ENCODE peak calls at places on chromosomes 11 and 22, in ten cellular contexts. B is IMR-90, S is spleen, N is ovary, Z is upper lobe of left lung, K is transverse colon, M is adrenal gland, D is A549, U is sigmoid colon, O is HCT116. Y is an unnamed sample.

GRCh38 chr11:3745161-3745560 is 52.2 kb downstream of the NUP98 start:
- DNase-seq in B (no peak), S (no peak), N (no peak), Z (no peak), K (no peak), M (no peak), D (no peak), U (no peak), O (no peak), Y (no peak)

GRCh38 chr11:101835465-101836063 is 79.2 kb upstream of the CEP126 start:
- DNase-seq in B (peak; percentile 24), S (no peak), N (no peak), Z (no peak), K (no peak), M (no peak), D (no peak), U (no peak), O (no peak), Y (no peak)

GRCh38 chr22:47452184-47452583 is 689.7 kb downstream of the TBC1D22A start:
- DNase-seq in B (no peak), S (no peak), N (no peak), Z (no peak), K (no peak), M (no peak), D (peak; percentile 10), U (no peak), O (peak; percentile 68), Y (no peak)

GRCh38 chr11:71452354-71453020 is 516 bp upstream of the NADSYN1 start:
- DNase-seq in B (peak; percentile 35), S (peak; percentile 91), N (no peak), Z (no peak), K (peak; percentile 71), M (peak; percentile 81), D (no peak), U (peak; percentile 77), O (no peak), Y (no peak)

GRCh38 chr22:22015631-22016030 is 33.0 kb upstream of the TOP3B start:
- DNase-seq in B (no peak), S (no peak), N (no peak), Z (no peak), K (no peak), M (no peak), D (no peak), U (no peak), O (no peak), Y (no peak)

GRCh38 chr22:19891350-19892248 is 36.9 kb upstream of the GNB1L start:
- DNase-seq in B (peak; percentile 89), S (peak; percentile 89), N (no peak), Z (peak; percentile 84), K (no peak), M (no peak), D (no peak), U (no peak), O (no peak), Y (no peak)

GRCh38 chr11:95575517-95575916 is 214.1 kb downstream of the FAM76B start:
- DNase-seq in B (no peak), S (no peak), N (no peak), Z (no peak), K (no peak), M (no peak), D (no peak), U (no peak), O (no peak), Y (no peak)

GRCh38 chr22:46198274-46198673 is 47.9 kb downstream of the PPARA start:
- DNase-seq in B (no peak), S (no peak), N (no peak), Z (no peak), K (no peak), M (no peak), D (no peak), U (no peak), O (no peak), Y (no peak)

GRCh38 chr11:73267122-73267846 is 4.9 kb upstream of the P2RY6 start:
- DNase-seq in B (no peak), S (no peak), N (no peak), Z (no peak), K (no peak), M (peak; percentile 7), D (no peak), U (no peak), O (no peak), Y (no peak)

GRCh38 chr11:64764753-64765152 is 5.0 kb upstream of the PYGM start:
- DNase-seq in B (no peak), S (peak; percentile 64), N (no peak), Z (no peak), K (no peak), M (no peak), D (no peak), U (no peak), O (no peak), Y (no peak)

GRCh38 chr11:120227228-120227852 is 12.6 kb upstream of the POU2F3 start:
- DNase-seq in B (no peak), S (no peak), N (no peak), Z (no peak), K (no peak), M (no peak), D (no peak), U (peak; percentile 56), O (no peak), Y (no peak)

GRCh38 chr22:50505276-50505775 is 2.2 kb downstream of the LMF2 start:
- DNase-seq in B (no peak), S (peak; percentile 79), N (no peak), Z (no peak), K (no peak), M (no peak), D (no peak), U (no peak), O (no peak), Y (no peak)

GRCh38 chr11:35122308-35122707 is 16.7 kb upstream of the CD44 start:
- DNase-seq in B (no peak), S (no peak), N (no peak), Z (no peak), K (no peak), M (no peak), D (no peak), U (no peak), O (no peak), Y (no peak)

GRCh38 chr11:35166369-35167360 is 27.7 kb downstream of the CD44 start:
- DNase-seq in B (peak; percentile 93), S (peak; percentile 78), N (no peak), Z (no peak), K (no peak), M (peak; percentile 30), D (peak; percentile 57), U (peak; percentile 80), O (peak; percentile 94), Y (no peak)

DNA sequence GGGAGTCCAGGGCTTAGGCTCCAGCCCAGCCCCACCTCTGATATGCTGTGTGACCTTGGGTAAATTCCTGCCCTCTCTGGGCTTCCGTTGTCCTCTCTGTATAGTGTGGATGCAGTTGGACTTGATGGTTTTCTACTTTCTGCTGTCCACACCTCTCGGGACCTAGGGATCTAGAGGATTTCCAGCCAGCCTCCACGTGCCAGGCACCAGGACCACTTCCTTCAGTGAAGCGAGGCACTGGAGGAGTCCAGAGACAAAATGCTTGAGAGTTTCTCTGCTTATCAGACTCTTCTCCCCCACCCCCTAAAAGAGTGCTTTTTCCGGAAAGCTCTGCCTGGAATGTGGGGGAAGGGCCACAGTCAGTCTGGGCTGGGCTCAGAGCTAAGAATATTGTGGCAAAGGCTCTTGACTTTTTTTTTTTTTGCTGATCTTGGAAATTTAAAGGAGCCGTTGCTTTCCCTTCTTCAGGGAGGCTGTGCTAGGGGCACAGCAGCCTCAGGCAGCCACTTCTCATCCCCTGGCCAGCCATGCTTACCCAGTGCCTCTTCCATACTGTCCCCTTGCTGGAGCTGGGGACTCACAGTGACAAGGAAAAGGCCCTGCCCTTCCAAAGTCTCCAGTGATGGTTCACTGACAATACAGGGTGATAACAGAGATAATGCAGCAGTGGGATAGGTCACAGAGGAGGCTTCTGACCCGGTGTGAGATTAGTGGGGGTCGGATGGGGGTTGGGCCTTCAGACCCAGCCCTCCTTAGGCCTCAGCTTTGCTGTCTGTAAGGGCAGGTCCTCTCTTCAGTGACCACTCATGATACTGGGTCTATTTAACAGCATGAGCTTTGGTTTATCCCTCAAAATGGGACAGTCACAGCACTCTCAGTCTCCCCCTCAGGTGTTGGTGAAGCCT is 2.9 kb upstream of the SERPINH1 start:
- DNase-seq in B (peak; percentile 75), S (no peak), N (peak; percentile 79), Z (no peak), K (no peak), M (peak; percentile 76), D (no peak), U (no peak), O (no peak), Y (no peak)
- H3K4me1 ChIP-seq in B (peaks cover 44% of the 10 kb centered on the region), S (peaks cover 38% of the 10 kb centered on the region), N (peaks cover 32% of the 10 kb centered on the region), Z (peaks cover 67% of the 10 kb centered on the region), K (peaks cover 39% of the 10 kb centered on the region), M (peaks cover 46% of the 10 kb centered on the region), D (peaks cover 45% of the 10 kb centered on the region), U (peaks cover 80% of the 10 kb centered on the region), O (peaks cover 10% of the 10 kb centered on the region), Y (peaks cover 58% of the 10 kb centered on the region)

DNA sequence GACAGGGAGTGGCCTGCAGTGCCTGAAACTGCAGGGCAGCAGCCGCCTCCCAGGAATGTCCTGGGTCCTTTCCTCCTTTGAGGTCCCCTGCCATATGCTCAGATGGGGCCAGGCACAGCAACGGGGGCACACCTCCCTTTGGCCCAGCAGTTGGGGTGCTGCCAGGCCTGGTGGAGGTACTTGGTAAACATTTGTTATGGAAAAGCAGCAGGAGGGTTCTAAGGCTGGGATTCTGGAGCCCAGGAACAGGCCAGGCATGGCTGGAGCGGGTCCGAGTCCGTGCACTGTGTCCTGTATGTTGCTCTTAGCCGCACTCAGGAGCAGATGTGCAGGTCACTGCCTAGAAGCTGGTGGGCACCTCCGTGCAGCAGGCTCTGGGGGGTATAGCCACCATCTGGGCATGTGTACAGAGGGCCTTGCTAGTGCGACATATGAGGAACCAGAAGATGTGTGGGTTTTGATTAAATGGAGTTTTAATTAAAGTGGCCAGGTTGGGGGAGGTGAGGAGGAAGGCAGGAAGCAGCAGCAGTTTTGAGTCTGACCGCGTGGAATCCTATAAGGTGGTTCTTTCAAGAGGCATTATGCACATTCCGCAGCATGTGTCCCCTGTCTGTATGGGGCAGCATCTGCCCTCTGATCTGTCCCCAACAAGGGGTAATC is 1.5 kb downstream of the ADORA2A start:
- DNase-seq in B (no peak), S (peak; percentile 78), N (peak; percentile 15), Z (no peak), K (no peak), M (no peak), D (no peak), U (no peak), O (no peak), Y (no peak)
- H3K4me3 ChIP-seq in B (no peak overlapping the region), S (peak overlapping the region; percentile 46), N (no peak overlapping the region), Z (peak overlapping the region; percentile 33), K (no peak overlapping the region), M (no peak overlapping the region), D (no peak overlapping the region), U (no peak overlapping the region), O (no peak overlapping the region), Y (no peak overlapping the region)

GRCh38 chr11:129804012-129804411 is 11.6 kb upstream of the TMEM45B start:
- DNase-seq in B (no peak), S (no peak), N (no peak), Z (no peak), K (no peak), M (no peak), D (no peak), U (no peak), O (no peak), Y (no peak)
- TF ChIP-seq POLR2A in B (no peak), S (no peak), N (no peak), Z (no peak), K (no peak), M (no peak), D (no peak), U (no peak), O (no peak), Y (no peak)

DNA sequence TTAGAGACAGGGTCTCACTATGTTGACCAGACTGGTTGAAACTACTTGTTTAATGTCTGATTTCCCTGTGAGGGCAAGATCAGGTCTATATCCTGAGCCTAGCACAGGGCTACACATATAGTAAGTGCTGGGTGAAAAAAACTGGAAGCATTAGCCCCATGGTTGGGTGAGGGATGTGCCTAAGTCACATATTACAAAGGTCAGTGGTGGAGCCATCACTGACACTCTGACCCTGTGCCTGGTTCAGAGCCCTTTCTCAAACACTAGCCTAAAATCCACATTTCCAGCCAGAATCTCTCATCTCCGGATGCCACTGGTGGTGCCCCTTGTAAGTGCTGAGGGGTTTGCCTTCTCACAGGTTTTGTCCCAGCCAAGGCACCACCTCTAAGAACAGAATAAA is 9.0 kb downstream of the TBC1D10A start:
- DNase-seq in B (no peak), S (no peak), N (no peak), Z (no peak), K (no peak), M (no peak), D (no peak), U (no peak), O (no peak), Y (no peak)
- H3K4me1 ChIP-seq in B (peaks cover 33% of the 10 kb centered on the region), S (peaks cover 92% of the 10 kb centered on the region), N (peaks cover 46% of the 10 kb centered on the region), Z (peaks cover 94% of the 10 kb centered on the region), K (peaks cover 14% of the 10 kb centered on the region), M (peaks cover 95% of the 10 kb centered on the region), D (peaks cover 23% of the 10 kb centered on the region), U (peaks cover 78% of the 10 kb centered on the region), O (peaks cover 13% of the 10 kb centered on the region), Y (peaks cover 58% of the 10 kb centered on the region)